ENCODE peak calls at places on chromosome 1, in eight cellular contexts. R is sigmoid colon, J is ovary, A is tibial nerve, Z is suprapubic skin, Q is transverse colon, T is GM12878, E is esophagus muscularis mucosa. S is an unnamed sample. For H3K36me3, the result is how much of the 10 kb centered on the place peaks cover.

GRCh38 chr1:7187121-7187510 is 401.9 kb downstream of the CAMTA1 start:
- DNase-seq in R (no peak), J (no peak), A (no peak), Z (no peak), Q (no peak), T (no peak), E (no peak), S (no peak)

GRCh38 chr1:198959032-198959431 is 320.2 kb downstream of the PTPRC start:
- DNase-seq in R (no peak), J (no peak), A (no peak), Z (no peak), Q (no peak), T (no peak), E (no peak), S (no peak)

GRCh38 chr1:42456754-42457089 is 379 bp downstream of the PPCS start:
- DNase-seq in R (peak), J (peak), A (no peak), Z (peak), Q (peak), T (peak), E (no peak), S (peak)

GRCh38 chr1:229221106-229222019 is 49.5 kb upstream of the RAB4A start:
- DNase-seq in R (no peak), J (no peak), A (no peak), Z (no peak), Q (peak), T (no peak), E (no peak), S (peak)

GRCh38 chr1:9557624-9558023 is 18.4 kb downstream of the SLC25A33 start:
- DNase-seq in R (peak), J (no peak), A (no peak), Z (no peak), Q (no peak), T (no peak), E (no peak), S (no peak)

GRCh38 chr1:218671573-218671972 is 326.4 kb downstream of the TGFB2 start:
- DNase-seq in R (no peak), J (no peak), A (no peak), Z (no peak), Q (no peak), T (no peak), E (no peak), S (no peak)

GRCh38 chr1:196063307-196063706 is 544.9 kb downstream of the KCNT2 start:
- DNase-seq in R (no peak), J (no peak), A (no peak), Z (no peak), Q (no peak), T (no peak), E (no peak), S (no peak)

GRCh38 chr1:52751589-52752306 is 25.5 kb downstream of the ZYG11B start:
- DNase-seq in R (no peak), J (peak), A (no peak), Z (no peak), Q (no peak), T (no peak), E (no peak), S (peak)

GRCh38 chr1:91803133-91803532 is 82.8 kb downstream of the TGFBR3 start:
- DNase-seq in R (no peak), J (no peak), A (no peak), Z (no peak), Q (no peak), T (no peak), E (no peak), S (no peak)

GRCh38 chr1:26626994-26627393 is 68.8 kb upstream of the ARID1A start:
- DNase-seq in R (no peak), J (no peak), A (no peak), Z (no peak), Q (no peak), T (no peak), E (no peak), S (no peak)

GRCh38 chr1:225825606-225826005 is 15.7 kb downstream of the EPHX1 start:
- DNase-seq in R (peak), J (no peak), A (no peak), Z (no peak), Q (no peak), T (no peak), E (no peak), S (no peak)

GRCh38 chr1:50978852-50979781 is 9.1 kb downstream of the CDKN2C start:
- DNase-seq in R (no peak), J (no peak), A (no peak), Z (no peak), Q (peak), T (no peak), E (no peak), S (no peak)

GRCh38 chr1:167404161-167404888 is 114.0 kb downstream of the CD247 start:
- DNase-seq in R (no peak), J (no peak), A (no peak), Z (no peak), Q (no peak), T (no peak), E (no peak), S (no peak)

GRCh38 chr1:224387302-224387912 is 30.7 kb downstream of the CNIH4 start:
- DNase-seq in R (no peak), J (no peak), A (no peak), Z (no peak), Q (no peak), T (no peak), E (no peak), S (no peak)

GRCh38 chr1:110185181-110185580 is 24.9 kb upstream of the KCNC4 start:
- DNase-seq in R (no peak), J (no peak), A (no peak), Z (no peak), Q (no peak), T (no peak), E (no peak), S (no peak)

GRCh38 chr1:19974822-19975416 is 4.5 kb downstream of the PLA2G2A start:
- DNase-seq in R (no peak), J (peak), A (no peak), Z (no peak), Q (peak), T (no peak), E (no peak), S (peak)

GRCh38 chr1:44641126-44642102 is 32.9 kb downstream of the TMEM53 start:
- DNase-seq in R (no peak), J (no peak), A (no peak), Z (no peak), Q (no peak), T (no peak), E (no peak), S (no peak)

GRCh38 chr1:7886346-7886745 is 33.5 kb upstream of the UTS2 start:
- DNase-seq in R (no peak), J (no peak), A (no peak), Z (no peak), Q (no peak), T (no peak), E (no peak), S (no peak)

GRCh38 chr1:84089470-84090261 is 54.4 kb upstream of the PRKACB start:
- DNase-seq in R (no peak), J (no peak), A (no peak), Z (no peak), Q (no peak), T (no peak), E (no peak), S (no peak)

GRCh38 chr1:86773331-86774288 is 69.2 kb downstream of the SH3GLB1 start:
- DNase-seq in R (no peak), J (no peak), A (no peak), Z (no peak), Q (no peak), T (no peak), E (no peak), S (no peak)

GRCh38 chr1:46652321-46653100 is 15.7 kb downstream of the ATPAF1 start:
- DNase-seq in R (no peak), J (no peak), A (no peak), Z (no peak), Q (no peak), T (no peak), E (no peak), S (no peak)

GRCh38 chr1:235157150-235157549 is 3.9 kb downstream of the RBM34 start:
- DNase-seq in R (no peak), J (no peak), A (no peak), Z (no peak), Q (no peak), T (no peak), E (no peak), S (no peak)

GRCh38 chr1:51220548-51220947 is 15.5 kb upstream of the RNF11 start:
- DNase-seq in R (no peak), J (no peak), A (no peak), Z (no peak), Q (no peak), T (no peak), E (no peak), S (no peak)

GRCh38 chr1:54245501-54245900 is 45.5 kb downstream of the MRPL37 start:
- DNase-seq in R (no peak), J (no peak), A (no peak), Z (no peak), Q (no peak), T (no peak), E (no peak), S (no peak)

GRCh38 chr1:9080704-9081291 is 11.4 kb upstream of the SLC2A5 start:
- DNase-seq in R (no peak), J (no peak), A (no peak), Z (no peak), Q (no peak), T (no peak), E (no peak), S (no peak)

GRCh38 chr1:210288106-210288505 is 40.6 kb upstream of the HHAT start:
- DNase-seq in R (no peak), J (no peak), A (no peak), Z (no peak), Q (no peak), T (no peak), E (no peak), S (no peak)

GRCh38 chr1:31470794-31471315 is 57.8 kb downstream of the SERINC2 start:
- DNase-seq in R (no peak), J (no peak), A (no peak), Z (no peak), Q (no peak), T (no peak), E (no peak), S (no peak)

GRCh38 chr1:21880619-21880970 is 56.5 kb downstream of the HSPG2 start:
- DNase-seq in R (no peak), J (no peak), A (no peak), Z (no peak), Q (no peak), T (no peak), E (no peak), S (no peak)
- H3K36me3 ChIP-seq in R (half or more), J (under half), A (under half), Z (half or more), Q (under half), T (under half), E (half or more), S (half or more)

DNA sequence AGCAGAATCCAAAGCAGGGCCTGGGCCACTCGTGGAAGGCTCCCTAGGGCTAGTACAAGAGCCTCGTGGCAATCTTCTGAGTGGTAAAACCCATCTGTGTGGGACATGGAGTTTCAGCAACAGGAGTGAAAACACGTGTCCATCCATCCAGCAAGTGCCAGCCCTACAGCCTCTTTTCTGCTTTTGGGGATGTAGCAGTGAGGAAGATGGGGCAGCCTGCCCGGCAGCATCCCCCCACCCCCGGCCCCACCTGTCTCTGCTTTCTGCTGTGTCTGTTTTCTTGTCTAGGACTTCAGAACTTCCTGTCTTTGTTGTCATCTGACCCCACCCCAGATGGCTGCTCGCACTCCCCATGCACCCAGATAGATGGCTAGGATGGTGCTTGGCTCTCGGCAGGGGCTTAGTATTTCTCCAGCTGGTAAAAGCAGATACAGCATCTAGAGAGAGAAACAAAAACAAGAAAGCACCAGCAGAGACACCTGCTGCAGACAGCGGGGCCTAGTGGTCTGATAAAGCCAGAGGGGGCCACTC is 1.5 kb downstream of the CPTP start:
- DNase-seq in R (no peak), J (no peak), A (no peak), Z (no peak), Q (no peak), T (no peak), E (no peak), S (no peak)
- H3K4me3 ChIP-seq in R (no peak), J (no peak), A (no peak), Z (peak), Q (peak), T (peak), E (peak), S (peak)

DNA sequence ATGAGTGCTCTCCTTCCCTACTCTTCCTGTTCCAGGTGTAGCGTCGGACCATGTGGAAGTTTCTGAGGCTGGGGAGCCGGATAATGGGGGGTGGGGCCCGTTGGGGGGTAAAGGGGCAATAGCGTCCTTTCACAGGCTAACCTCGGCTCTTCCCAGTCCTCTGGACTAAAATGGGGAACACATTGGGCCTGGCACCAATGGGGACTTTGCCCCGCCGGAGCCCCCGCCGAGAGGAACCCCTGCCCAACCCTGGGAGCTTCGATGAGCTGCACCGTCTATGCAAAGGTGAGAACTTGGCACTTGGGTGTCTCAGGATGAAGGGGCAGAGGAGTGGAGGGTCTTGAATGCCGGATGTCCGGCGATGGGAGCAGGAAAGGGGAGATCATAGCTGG is 456 bp downstream of the TOMM40L start:
- DNase-seq in R (no peak), J (no peak), A (no peak), Z (no peak), Q (no peak), T (no peak), E (no peak), S (no peak)
- TF ChIP-seq EP300 in R (no peak), J (no peak), A (no peak), Z (no peak), Q (no peak), T (no peak), E (no peak), S (no peak)

DNA sequence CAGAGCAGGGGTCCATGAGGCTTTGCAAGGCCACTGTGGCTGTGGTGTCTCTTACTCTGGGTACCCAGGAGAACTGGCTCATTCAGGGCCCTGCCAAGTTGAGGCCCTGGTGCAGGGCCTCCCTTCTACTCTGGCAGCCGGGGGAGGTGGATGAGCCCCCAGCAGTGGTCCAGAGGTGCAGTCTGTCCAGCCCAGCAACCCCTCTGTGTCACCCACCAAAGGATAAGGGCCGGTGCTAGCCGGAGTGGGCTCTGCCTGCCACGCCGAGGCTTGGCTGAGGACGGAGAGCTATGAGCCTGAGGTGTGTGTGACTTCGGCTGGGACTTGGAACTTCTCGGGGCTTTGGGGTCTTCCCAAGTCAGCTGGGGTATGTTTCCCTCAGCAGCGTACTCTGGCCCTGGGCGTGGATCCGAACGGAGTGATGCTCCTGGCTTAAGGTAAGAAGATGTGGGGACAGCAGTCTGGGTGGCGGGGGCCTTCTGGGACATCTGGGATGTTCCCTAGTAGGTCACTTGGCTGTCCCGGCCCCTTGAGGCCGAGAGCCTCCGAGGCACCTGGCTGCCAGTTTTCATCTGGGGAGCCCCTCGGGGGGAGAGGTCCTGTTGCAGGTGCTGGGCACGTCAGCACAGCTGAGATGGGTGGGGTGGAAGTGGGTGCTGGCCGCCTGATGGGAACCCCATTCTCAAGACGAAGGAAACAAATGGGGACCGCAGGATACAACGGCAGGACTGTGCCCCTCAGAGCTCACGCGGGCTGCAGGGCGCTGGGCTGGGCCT is 25.9 kb downstream of the RUNX3 start:
- DNase-seq in R (peak), J (no peak), A (no peak), Z (peak), Q (peak), T (no peak), E (no peak), S (peak)
- H3K36me3 ChIP-seq in R (under half), J (under half), A (under half), Z (under half), Q (under half), T (under half), E (under half), S (under half)

S was measured in stomach.